ENCODE peak calls at places on chromosome 4, in six cellular contexts. M is endothelial cell, J is NCI-H187, B is NCI-H146, V is thyroid gland, Z is upper lobe of right lung. N is an unnamed sample.

GRCh38 chr4:117093581-117093980 is 8.2 kb upstream of the TRAM1L1 start:
- DNase-seq in M (no peak), J (no peak), B (no peak), V (no peak), Z (no peak), N (no peak)

GRCh38 chr4:180059216-180059881 is 2183.9 kb upstream of the TENM3 start:
- DNase-seq in M (peak), J (no peak), B (peak), V (peak), Z (peak), N (no peak)

GRCh38 chr4:41538017-41538733 is at the start of gene LIMCH1:
- DNase-seq in M (no peak), J (no peak), B (no peak), V (peak), Z (peak), N (no peak)

GRCh38 chr4:189046642-189047041 is 894.0 kb upstream of the FRG1 start:
- DNase-seq in M (no peak), J (no peak), B (no peak), V (no peak), Z (no peak), N (no peak)

GRCh38 chr4:807792-808191 is 18.1 kb downstream of the CPLX1 start:
- DNase-seq in M (no peak), J (no peak), B (no peak), V (no peak), Z (no peak), N (no peak)

GRCh38 chr4:177374966-177375365 is 65.3 kb downstream of the NEIL3 start:
- DNase-seq in M (no peak), J (no peak), B (no peak), V (peak), Z (no peak), N (no peak)

GRCh38 chr4:139740531-139741041 is 75.0 kb downstream of the MGST2 start:
- DNase-seq in M (no peak), J (no peak), B (no peak), V (peak), Z (peak), N (peak)

GRCh38 chr4:5885733-5886132 is 7.2 kb downstream of the CRMP1 start:
- DNase-seq in M (no peak), J (peak), B (no peak), V (no peak), Z (no peak), N (no peak)

GRCh38 chr4:14742054-14742453 is 260.2 kb upstream of the CPEB2 start:
- DNase-seq in M (no peak), J (no peak), B (no peak), V (no peak), Z (no peak), N (no peak)

GRCh38 chr4:26452565-26453531 is 37.4 kb downstream of the CCKAR start:
- DNase-seq in M (no peak), J (peak), B (peak), V (no peak), Z (no peak), N (no peak)

N was measured in breast epithelium.